ENCODE peak calls at places on chromosomes 2 and 18, in six cellular contexts. One of them, this sample, is unnamed.

GRCh38 chr2:25671622-25672021 is 1.8 kb downstream of the DTNB start:
- DNase-seq in HFFc6: no peak
- DNase-seq in adipocyte: no peak
- DNase-seq in HFF-Myc: no peak
- DNase-seq in Kasumi-1: no peak
- DNase-seq in iPS DF 19.7: no peak
- DNase-seq in this sample: no peak

GRCh38 chr18:34862561-34862960 is 152.5 kb downstream of the DTNA start:
- DNase-seq in HFFc6: no peak
- DNase-seq in adipocyte: no peak
- DNase-seq in HFF-Myc: no peak
- DNase-seq in Kasumi-1: no peak
- DNase-seq in iPS DF 19.7: no peak
- DNase-seq in this sample: no peak

GRCh38 chr2:20093263-20094141 is 42.1 kb upstream of the LAPTM4A start:
- DNase-seq in HFFc6: peak
- DNase-seq in adipocyte: peak
- DNase-seq in HFF-Myc: peak
- DNase-seq in Kasumi-1: peak
- DNase-seq in iPS DF 19.7: no peak
- DNase-seq in this sample: peak

GRCh38 chr2:216285641-216286156 is 86.6 kb downstream of the MARCHF4 start:
- DNase-seq in HFFc6: no peak
- DNase-seq in adipocyte: no peak
- DNase-seq in HFF-Myc: no peak
- DNase-seq in Kasumi-1: no peak
- DNase-seq in iPS DF 19.7: no peak
- DNase-seq in this sample: no peak

GRCh38 chr2:153606623-153607022 is 128.1 kb upstream of the RPRM start:
- DNase-seq in HFFc6: no peak
- DNase-seq in adipocyte: no peak
- DNase-seq in HFF-Myc: no peak
- DNase-seq in Kasumi-1: no peak
- DNase-seq in iPS DF 19.7: no peak
- DNase-seq in this sample: no peak

GRCh38 chr2:9326975-9327374 is 96.4 kb downstream of the ITGB1BP1 start:
- DNase-seq in HFFc6: no peak
- DNase-seq in adipocyte: peak
- DNase-seq in HFF-Myc: no peak
- DNase-seq in Kasumi-1: no peak
- DNase-seq in iPS DF 19.7: no peak
- DNase-seq in this sample: peak

GRCh38 chr2:46460991-46461715 is 18.2 kb upstream of the TMEM247 start:
- DNase-seq in HFFc6: peak
- DNase-seq in adipocyte: peak
- DNase-seq in HFF-Myc: no peak
- DNase-seq in Kasumi-1: peak
- DNase-seq in iPS DF 19.7: peak
- DNase-seq in this sample: peak

GRCh38 chr18:12416108-12416729 is 8.5 kb downstream of the PRELID3A start:
- DNase-seq in HFFc6: no peak
- DNase-seq in adipocyte: no peak
- DNase-seq in HFF-Myc: no peak
- DNase-seq in Kasumi-1: no peak
- DNase-seq in iPS DF 19.7: no peak
- DNase-seq in this sample: no peak

This sample was measured in AG20443.